ENCODE peak calls at places on chromosomes 3 and 15, in eight cellular contexts. J is HS-27A; V is Daoy; G is stimulated activated naive B cell treated with anti-CD40 and anti-IgM and Interleukin-4, amounts not matched to agents 10 μg/mL and 1 μg/mL and 100 μg/mL, for 72 hours; T is M059J; D is trophoblast cell; Z is kidney epithelial cell; C is GM19239. S is an unnamed sample.

GRCh38 chr3:100969557-100969916 is 23.7 kb downstream of the ABI3BP start:
- DNase-seq in J (no peak), V (no peak), G (no peak), T (no peak), D (no peak), Z (no peak), C (no peak), S (no peak)

GRCh38 chr3:12046406-12046805 is 42.2 kb downstream of the SYN2 start:
- DNase-seq in J (no peak), V (peak), G (no peak), T (peak), D (no peak), Z (no peak), C (no peak), S (peak)

GRCh38 chr3:112097378-112097777 is 11.2 kb downstream of the C3orf52 start:
- DNase-seq in J (peak), V (peak), G (no peak), T (peak), D (peak), Z (peak), C (no peak), S (peak)

GRCh38 chr3:79414821-79415220 is 353.0 kb downstream of the ROBO1 start:
- DNase-seq in J (no peak), V (peak), G (no peak), T (peak), D (peak), Z (no peak), C (no peak), S (no peak)

GRCh38 chr3:170523248-170523647 is 62.6 kb downstream of the SLC7A14 start:
- DNase-seq in J (no peak), V (peak), G (no peak), T (peak), D (no peak), Z (no peak), C (no peak), S (no peak)

GRCh38 chr15:31402511-31403056 is 75.9 kb downstream of the KLF13 start:
- DNase-seq in J (no peak), V (no peak), G (no peak), T (no peak), D (no peak), Z (no peak), C (no peak), S (no peak)

GRCh38 chr3:124276163-124276862 is 284.4 kb upstream of the ROPN1 start:
- DNase-seq in J (no peak), V (no peak), G (no peak), T (peak), D (no peak), Z (no peak), C (no peak), S (no peak)

GRCh38 chr3:136787226-136787793 is 31.6 kb upstream of the SLC35G2 start:
- DNase-seq in J (no peak), V (peak), G (no peak), T (peak), D (no peak), Z (no peak), C (peak), S (no peak)

GRCh38 chr15:87403973-87404372 is 852.6 kb downstream of the NTRK3 start:
- DNase-seq in J (no peak), V (no peak), G (no peak), T (no peak), D (no peak), Z (no peak), C (no peak), S (no peak)

GRCh38 chr3:8643693-8644365 is 769 bp downstream of the SSUH2 start:
- DNase-seq in J (no peak), V (no peak), G (no peak), T (no peak), D (no peak), Z (no peak), C (no peak), S (no peak)